ENCODE peak calls at places on chromosomes 7 and 10, in nine cellular contexts. H is brain pericyte; P is lower leg skin; O is stimulated activated CD4-positive, alpha-beta T cell treated with anti-CD3 and anti-CD28 coated beads, Interleukin-1b, Interleukin-23, amount 100 ng/mL, for 48 hours; U is RCC 7860; A is stomach; Q is activated T-cell treated with anti-CD3 and anti-CD28 coated beads, Interleukin-2, amount 50 U/mL, for 4 hours; N is iPS DF 6.9; F is Kasumi-1. R is an unnamed sample.

GRCh38 chr7:1026721-1027151 is 17.6 kb upstream of the GPR146 start:
- DNase-seq in H (no peak), P (no peak), O (no peak), U (no peak), A (no peak), Q (no peak), N (no peak), F (no peak), R (no peak)

GRCh38 chr7:104458875-104459274 is 130.5 kb downstream of the LHFPL3 start:
- DNase-seq in H (no peak), P (no peak), O (no peak), U (no peak), A (no peak), Q (no peak), N (no peak), F (no peak), R (no peak)

GRCh38 chr10:126110434-126110833 is 214.1 kb downstream of the FANK1 start:
- DNase-seq in H (no peak), P (no peak), O (no peak), U (no peak), A (no peak), Q (no peak), N (no peak), F (peak; percentile 91), R (no peak)

GRCh38 chr7:147423875-147424274 is 1166.7 kb upstream of the C7orf33 start:
- DNase-seq in H (no peak), P (no peak), O (no peak), U (no peak), A (no peak), Q (no peak), N (no peak), F (no peak), R (no peak)

GRCh38 chr10:69800109-69800508 is 1.6 kb upstream of the COL13A1 start:
- DNase-seq in H (no peak), P (peak; percentile 26), O (no peak), U (peak; percentile 27), A (peak; percentile 35), Q (no peak), N (no peak), F (peak; percentile 69), R (peak; percentile 76)

GRCh38 chr10:107032700-107033401 is 131.7 kb downstream of the SORCS1 start:
- DNase-seq in H (no peak), P (no peak), O (no peak), U (no peak), A (no peak), Q (no peak), N (no peak), F (no peak), R (no peak)

GRCh38 chr10:133324198-133324792 is 12.4 kb downstream of the CALY start:
- DNase-seq in H (no peak), P (no peak), O (peak; percentile 75), U (no peak), A (peak; percentile 87), Q (peak; percentile 51), N (no peak), F (no peak), R (peak; percentile 85)

GRCh38 chr7:50335795-50336754 is 31.6 kb downstream of the IKZF1 start:
- DNase-seq in H (no peak), P (no peak), O (peak; percentile 89), U (no peak), A (no peak), Q (peak; percentile 88), N (no peak), F (peak; percentile 52), R (no peak)

GRCh38 chr7:50182734-50183133 is 89.7 kb upstream of the ZPBP start:
- DNase-seq in H (no peak), P (peak; percentile 18), O (no peak), U (no peak), A (no peak), Q (no peak), N (no peak), F (peak; percentile 97), R (no peak)

GRCh38 chr10:3977761-3978160 is 192.8 kb upstream of the KLF6 start:
- DNase-seq in H (no peak), P (no peak), O (no peak), U (peak; percentile 42), A (no peak), Q (no peak), N (no peak), F (no peak), R (no peak)

GRCh38 chr10:126997801-126998590 is 92.8 kb downstream of the DOCK1 start:
- DNase-seq in H (no peak), P (no peak), O (no peak), U (no peak), A (no peak), Q (no peak), N (no peak), F (no peak), R (no peak)

GRCh38 chr10:15620304-15620703 is 99.4 kb downstream of the ITGA8 start:
- DNase-seq in H (no peak), P (no peak), O (no peak), U (no peak), A (no peak), Q (no peak), N (no peak), F (no peak), R (no peak)

GRCh38 chr10:58967551-58968418 is 208.7 kb upstream of the PHYHIPL start:
- DNase-seq in H (no peak), P (no peak), O (no peak), U (peak; percentile 13), A (peak; percentile 31), Q (no peak), N (peak; percentile 41), F (no peak), R (peak; percentile 93)

GRCh38 chr10:88996927-88997326 is 6.3 kb downstream of the FAS start:
- DNase-seq in H (no peak), P (no peak), O (no peak), U (no peak), A (no peak), Q (no peak), N (no peak), F (peak; percentile 89), R (no peak)